ENCODE peak calls at places on chromosome 20, in four cellular contexts. M is GM23338, I is A673, N is fibroblast of lung. Y is an unnamed sample.

GRCh38 chr20:13220194-13220856 is 749 bp upstream of the ISM1 start:
- DNase-seq in M (peak; percentile 87), N (peak; percentile 34), I (peak; percentile 28), Y (peak; percentile 6)

GRCh38 chr20:34536798-34537394 is 20.7 kb downstream of the DYNLRB1 start:
- DNase-seq in M (peak; percentile 80), N (peak; percentile 25), I (peak; percentile 64), Y (no peak)

GRCh38 chr20:52893498-52893897 is 78.7 kb upstream of the TSHZ2 start:
- DNase-seq in I (no peak), M (no peak), N (no peak), Y (no peak)

GRCh38 chr20:38275815-38276550 is 15.4 kb upstream of the KIAA1755 start:
- DNase-seq in I (peak; percentile 18), M (no peak), N (peak; percentile 88), Y (peak; percentile 89)

GRCh38 chr20:51565741-51566140 is 23.2 kb upstream of the NFATC2 start:
- DNase-seq in I (peak; percentile 25), M (no peak), N (no peak), Y (peak; percentile 41)

GRCh38 chr20:43959079-43959919 is 44.6 kb downstream of the TOX2 start:
- DNase-seq in N (peak; percentile 57), M (no peak), I (no peak), Y (no peak)

GRCh38 chr20:3654326-3655031 is 8.7 kb downstream of the GFRA4 start:
- DNase-seq in N (no peak), I (no peak), M (no peak), Y (no peak)

GRCh38 chr20:16205505-16205904 is 367.7 kb downstream of the KIF16B start:
- DNase-seq in N (no peak), I (no peak), M (no peak), Y (no peak)

GRCh38 chr20:6700563-6701328 is 66.7 kb upstream of the BMP2 start:
- DNase-seq in M (no peak), N (no peak), I (no peak), Y (no peak)

GRCh38 chr20:20210327-20210726 is 157.6 kb upstream of the INSM1 start:
- DNase-seq in M (no peak), N (no peak), I (no peak), Y (no peak)

GRCh38 chr20:4444404-4444803 is 277.3 kb upstream of the PRND start:
- DNase-seq in N (no peak), M (no peak), I (no peak), Y (peak; percentile 83)

GRCh38 chr20:56429496-56429895 is 17.4 kb downstream of the CASS4 start:
- DNase-seq in M (no peak), N (no peak), I (no peak), Y (peak; percentile 93)

GRCh38 chr20:5171074-5171789 is 44.4 kb downstream of the CDS2 start:
- DNase-seq in I (no peak), N (no peak), M (peak; percentile 56), Y (no peak)

GRCh38 chr20:11403711-11404110 is 514.0 kb upstream of the BTBD3 start:
- DNase-seq in I (no peak), M (no peak), N (no peak), Y (peak; percentile 77)

GRCh38 chr20:56343861-56344381 is 14.9 kb upstream of the FAM210B start:
- DNase-seq in N (peak; percentile 51), I (peak; percentile 72), M (peak; percentile 84), Y (no peak)

GRCh38 chr20:25259788-25260254 is 11.9 kb downstream of the PYGB start:
- DNase-seq in I (no peak), N (no peak), M (no peak), Y (no peak)

GRCh38 chr20:23180451-23180921 is 94.4 kb upstream of the CD93 start:
- DNase-seq in I (no peak), M (no peak), N (no peak), Y (no peak)

GRCh38 chr20:24778585-24779031 is 170.5 kb upstream of the CST7 start:
- DNase-seq in N (no peak), M (no peak), I (no peak), Y (no peak)

GRCh38 chr20:19813839-19814238 is 55.8 kb downstream of the RIN2 start:
- DNase-seq in N (peak; percentile 29), M (no peak), I (no peak), Y (no peak)

GRCh38 chr20:18856873-18857272 is 43.3 kb downstream of the SCP2D1 start:
- DNase-seq in M (peak; percentile 73), N (no peak), I (no peak), Y (no peak)

GRCh38 chr20:48708630-48709029 is 119.2 kb downstream of the PREX1 start:
- DNase-seq in N (no peak), M (no peak), I (no peak), Y (no peak)

GRCh38 chr20:10249048-10249770 is 30.6 kb downstream of the SNAP25 start:
- DNase-seq in I (no peak), M (peak; percentile 47), N (no peak), Y (peak; percentile 23)

GRCh38 chr20:35561268-35561667 is 19.4 kb downstream of the ERGIC3 start:
- DNase-seq in M (peak; percentile 78), I (peak; percentile 55), N (peak; percentile 62), Y (peak; percentile 38)

GRCh38 chr20:17556842-17557674 is 12.8 kb upstream of the DSTN start:
- DNase-seq in M (no peak), N (no peak), I (no peak), Y (peak; percentile 56)

GRCh38 chr20:23530937-23531567 is 37.2 kb downstream of the CST9L start:
- DNase-seq in I (no peak), M (no peak), N (no peak), Y (no peak)

GRCh38 chr20:1287787-1288569 is 21.9 kb downstream of the SNPH start:
- DNase-seq in N (no peak), M (no peak), I (no peak), Y (no peak)

GRCh38 chr20:23156170-23156841 is 70.2 kb upstream of the CD93 start:
- DNase-seq in N (peak; percentile 88), M (no peak), I (no peak), Y (peak; percentile 81)

GRCh38 chr20:15827628-15828027 is 745.6 kb downstream of the KIF16B start:
- DNase-seq in N (no peak), M (no peak), I (no peak), Y (no peak)

GRCh38 chr20:52269926-52270325 is 78.3 kb upstream of the ZFP64 start:
- DNase-seq in I (peak; percentile 51), M (no peak), N (no peak), Y (no peak)

GRCh38 chr20:32968833-32969241 is 35.4 kb downstream of the SUN5 start:
- DNase-seq in I (no peak), N (peak; percentile 2), M (no peak), Y (no peak)

GRCh38 chr20:39294137-39294725 is 332.1 kb downstream of the DHX35 start:
- DNase-seq in N (no peak), M (peak; percentile 64), I (no peak), Y (no peak)

GRCh38 chr20:29878281-29878741 is 1379.2 kb upstream of the DEFB115 start:
- DNase-seq in M (peak; percentile 24), I (no peak), N (peak; percentile 2), Y (no peak)

GRCh38 chr20:32560989-32561830 is 23.9 kb downstream of the NOL4L start:
- DNase-seq in I (no peak), N (no peak), M (peak; percentile 68), Y (no peak)

GRCh38 chr20:63178445-63178818 is 37.5 kb downstream of the YTHDF1 start:
- DNase-seq in I (no peak), N (no peak), M (peak; percentile 89), Y (no peak)
- TF ChIP-seq EZH2 in I (peak; percentile 87), N (no peak), M (no peak), Y (no peak)

GRCh38 chr20:8213831-8214587 is 81.9 kb downstream of the PLCB1 start:
- DNase-seq in N (no peak), M (no peak), I (no peak), Y (no peak)

GRCh38 chr20:8212286-8212685 is 80.2 kb downstream of the PLCB1 start:
- DNase-seq in I (no peak), M (no peak), N (peak; percentile 45), Y (no peak)

GRCh38 chr20:8209061-8209460 is 77.0 kb downstream of the PLCB1 start:
- DNase-seq in N (no peak), M (no peak), I (no peak), Y (peak; percentile 70)

GRCh38 chr20:8213270-8213669 is 81.2 kb downstream of the PLCB1 start:
- DNase-seq in I (no peak), M (no peak), N (no peak), Y (no peak)

GRCh38 chr20:8210749-8211148 is 78.7 kb downstream of the PLCB1 start:
- DNase-seq in N (no peak), I (no peak), M (no peak), Y (no peak)
- TF ChIP-seq EZH2 in N (no peak), I (no peak), M (no peak), Y (no peak)

GRCh38 chr20:57579898-57580447 is 19.1 kb downstream of the PCK1 start:
- DNase-seq in N (no peak), M (no peak), I (no peak), Y (peak; percentile 16)

GRCh38 chr20:57578476-57579165 is 17.7 kb downstream of the PCK1 start:
- DNase-seq in I (no peak), M (no peak), N (no peak), Y (no peak)

GRCh38 chr20:57577679-57578475 is 17.0 kb downstream of the PCK1 start:
- DNase-seq in I (no peak), M (no peak), N (no peak), Y (no peak)

GRCh38 chr20:57580478-57581201 is 19.7 kb downstream of the PCK1 start:
- DNase-seq in N (no peak), M (no peak), I (no peak), Y (no peak)

DNA sequence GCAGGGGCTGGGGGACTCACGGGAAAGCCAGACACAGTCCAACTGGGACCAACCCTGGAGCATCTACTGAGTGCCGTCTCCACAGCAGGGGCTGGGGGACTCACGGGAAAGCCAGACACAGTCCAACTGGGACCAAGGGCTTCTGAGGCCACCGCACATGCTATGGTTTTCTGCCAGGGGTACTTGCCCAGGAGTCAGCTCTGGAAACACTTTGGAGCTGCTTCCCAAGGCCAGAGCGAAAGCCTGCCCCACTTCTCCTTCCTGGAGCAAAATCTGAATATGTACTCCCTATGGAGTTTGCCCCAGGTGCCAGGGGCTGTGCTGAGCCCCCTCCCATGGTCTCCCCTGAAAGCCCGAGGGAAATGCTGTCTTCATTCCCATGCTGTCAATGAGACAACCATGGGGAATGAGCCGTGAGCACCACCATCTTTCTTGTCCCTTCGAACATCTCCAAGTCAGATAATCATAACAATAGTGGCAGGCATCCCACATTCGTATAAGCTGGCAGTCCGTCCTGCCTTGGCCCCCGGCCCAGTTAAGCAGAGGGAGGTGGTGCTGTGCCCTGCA is 18.5 kb downstream of the PCK1 start:
- DNase-seq in M (no peak), I (no peak), N (no peak), Y (no peak)
- TF ChIP-seq EZH2 in M (no peak), I (no peak), N (no peak), Y (no peak)

GRCh38 chr20:63176448-63177133 is 39.3 kb downstream of the YTHDF1 start:
- DNase-seq in M (peak; percentile 64), N (no peak), I (no peak), Y (no peak)

GRCh38 chr20:63174309-63175030 is 41.5 kb downstream of the YTHDF1 start:
- DNase-seq in I (no peak), N (no peak), M (peak; percentile 65), Y (no peak)

GRCh38 chr20:63176035-63176434 is 39.9 kb downstream of the YTHDF1 start:
- DNase-seq in I (no peak), N (no peak), M (peak; percentile 83), Y (no peak)

GRCh38 chr20:63173552-63174191 is 42.3 kb downstream of the YTHDF1 start:
- DNase-seq in I (no peak), N (no peak), M (no peak), Y (no peak)

GRCh38 chr20:63175031-63175895 is 40.7 kb downstream of the YTHDF1 start:
- DNase-seq in M (no peak), N (no peak), I (no peak), Y (no peak)
- TF ChIP-seq EZH2 in M (peak; percentile 54), N (peak; percentile 23), I (peak; percentile 97), Y (peak; percentile 57)

GRCh38 chr20:62232194-62232593 is 6.1 kb upstream of the OSBPL2 start:
- DNase-seq in M (no peak), N (no peak), I (no peak), Y (no peak)
- TF ChIP-seq EZH2 in M (no peak), N (no peak), I (no peak), Y (no peak)

Y was measured in astrocyte.